ENCODE peak calls at places on chromosomes 4 and X, in six cellular contexts. E, D, N, I, R and O are unnamed samples. For H3K9me3 and H3K4me1, the result is how much of the 10 kb centered on the place peaks cover.

GRCh38 chr4:154551872-154552686 is 1.9 kb upstream of the PLRG1 start:
- DNase-seq in E (peak), D (peak), N (peak), I (peak), R (peak), O (peak)

GRCh38 chr4:4860381-4860802 is 927 bp downstream of the MSX1 start:
- DNase-seq in E (no peak), D (no peak), N (no peak), I (no peak), R (no peak), O (no peak)

GRCh38 chrX:105190252-105190853 is 30.1 kb downstream of the TEX13A start:
- DNase-seq in E (peak), D (no peak), N (peak), I (no peak), R (no peak), O (no peak)

GRCh38 chrX:100649550-100650356 is 5.8 kb downstream of the SRPX2 start:
- DNase-seq in E (peak), D (no peak), N (no peak), I (peak), R (peak), O (no peak)

GRCh38 chrX:22105231-22105630 is 73.1 kb downstream of the PHEX start:
- DNase-seq in E (no peak), D (no peak), N (no peak), I (no peak), R (no peak), O (no peak)

GRCh38 chr4:16329132-16329796 is 103.0 kb upstream of the TAPT1 start:
- DNase-seq in E (no peak), D (no peak), N (no peak), I (no peak), R (no peak), O (no peak)

GRCh38 chrX:130114141-130114561 is 3.9 kb upstream of the ELF4 start:
- DNase-seq in E (no peak), D (no peak), N (no peak), I (no peak), R (no peak), O (no peak)

GRCh38 chr4:126935784-126936183 is 697.0 kb upstream of the INTU start:
- DNase-seq in E (no peak), D (no peak), N (no peak), I (no peak), R (no peak), O (no peak)

GRCh38 chr4:40750461-40751258 is 905 bp downstream of the NSUN7 start:
- DNase-seq in E (peak), D (no peak), N (peak), I (no peak), R (no peak), O (no peak)

GRCh38 chr4:104411501-104411900 is 83.2 kb downstream of the CXXC4 start:
- DNase-seq in E (no peak), D (no peak), N (no peak), I (no peak), R (no peak), O (no peak)

GRCh38 chrX:54248309-54248708 is 65.3 kb upstream of the FAM120C start:
- DNase-seq in E (peak), D (no peak), N (no peak), I (no peak), R (no peak), O (no peak)

GRCh38 chr4:161320377-161320776 is 843.4 kb downstream of the FSTL5 start:
- DNase-seq in E (peak), D (no peak), N (no peak), I (no peak), R (no peak), O (no peak)

GRCh38 chrX:139201924-139202323 is 328.6 kb upstream of the F9 start:
- DNase-seq in E (no peak), D (no peak), N (no peak), I (no peak), R (no peak), O (no peak)

GRCh38 chr4:108118505-108118904 is 50.2 kb downstream of the LEF1 start:
- DNase-seq in E (no peak), D (no peak), N (no peak), I (no peak), R (no peak), O (no peak)

GRCh38 chrX:23826216-23826615 is 43.2 kb downstream of the SAT1 start:
- DNase-seq in E (no peak), D (no peak), N (no peak), I (no peak), R (no peak), O (no peak)

GRCh38 chrX:103066606-103067005 is 2.6 kb upstream of the BEX1 start:
- DNase-seq in E (no peak), D (no peak), N (no peak), I (no peak), R (no peak), O (no peak)

GRCh38 chrX:97850911-97851310 is 967.2 kb downstream of the RPA4 start:
- DNase-seq in E (no peak), D (no peak), N (no peak), I (no peak), R (no peak), O (no peak)

GRCh38 chr4:187179086-187180070 is 455.7 kb upstream of the FAT1 start:
- DNase-seq in E (peak), D (no peak), N (no peak), I (no peak), R (no peak), O (no peak)

GRCh38 chrX:40808203-40808602 is 72.9 kb upstream of the MED14 start:
- DNase-seq in E (no peak), D (no peak), N (no peak), I (no peak), R (no peak), O (no peak)

GRCh38 chr4:123606336-123606735 is 209.7 kb downstream of the SPRY1 start:
- DNase-seq in E (no peak), D (no peak), N (no peak), I (no peak), R (no peak), O (no peak)

GRCh38 chrX:73577368-73577767 is 14.4 kb downstream of the CHIC1 start:
- DNase-seq in E (no peak), D (peak), N (no peak), I (no peak), R (no peak), O (no peak)

DNA sequence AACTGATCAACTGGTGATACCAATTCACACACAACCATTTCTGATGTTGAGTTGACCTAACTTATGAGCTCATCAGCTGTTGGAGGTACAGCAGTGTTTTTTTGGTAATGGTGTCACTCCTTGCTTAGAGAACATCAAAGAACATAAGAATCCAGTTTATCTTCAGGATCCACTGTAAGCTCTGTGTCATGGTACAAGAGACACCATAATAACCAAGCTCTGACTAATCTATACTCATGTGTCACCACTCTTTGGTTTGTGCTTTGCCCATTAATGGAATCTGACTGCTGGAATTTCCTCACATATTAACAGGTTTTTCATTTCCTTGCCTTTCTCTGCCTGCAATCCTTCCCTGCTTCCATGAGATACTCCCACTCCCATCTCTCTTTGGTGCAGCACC is 735.1 kb upstream of the LCORL start:
- DNase-seq in E (no peak), D (no peak), N (no peak), I (no peak), R (no peak), O (no peak)
- H3K9me3 ChIP-seq in E (under half), D (under half), N (under half), I (under half), R (under half), O (under half)

GRCh38 chrX:108699368-108699767 is 37.0 kb downstream of the IRS4 start:
- DNase-seq in E (peak), D (no peak), N (no peak), I (no peak), R (no peak), O (no peak)
- TF ChIP-seq CTCF in E (peak), D (no peak), N (peak), I (no peak), R (peak), O (peak)

DNA sequence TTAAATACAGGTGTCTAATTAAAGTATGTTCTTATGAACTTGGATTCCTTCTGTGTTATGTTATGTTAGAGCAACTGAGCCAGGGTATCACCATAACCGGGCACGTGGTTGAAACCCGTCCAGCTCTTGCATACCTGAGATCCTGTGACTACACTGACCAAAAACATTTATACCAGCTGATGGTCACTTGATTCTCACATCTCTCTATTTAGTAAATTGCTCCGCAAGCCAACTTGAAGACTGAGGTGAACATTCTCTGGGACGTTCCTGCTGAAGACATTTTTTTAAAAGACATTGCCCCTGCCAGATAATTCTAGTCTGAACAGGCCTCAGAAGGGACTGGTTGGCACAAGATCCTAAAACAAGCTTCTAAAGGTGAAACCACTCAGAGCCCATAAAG is 550.0 kb upstream of the DIPK2B start:
- DNase-seq in E (no peak), D (no peak), N (peak), I (no peak), R (no peak), O (no peak)
- H3K4me1 ChIP-seq in E (under half), D (under half), N (under half), I (under half), R (under half), O (under half)

GRCh38 chr4:99022566-99022965 is 27.0 kb downstream of the METAP1 start:
- DNase-seq in E (no peak), D (no peak), N (no peak), I (no peak), R (no peak), O (no peak)
- H3K9me3 ChIP-seq in E (under half), D (under half), N (under half), I (under half), R (under half), O (under half)

DNA sequence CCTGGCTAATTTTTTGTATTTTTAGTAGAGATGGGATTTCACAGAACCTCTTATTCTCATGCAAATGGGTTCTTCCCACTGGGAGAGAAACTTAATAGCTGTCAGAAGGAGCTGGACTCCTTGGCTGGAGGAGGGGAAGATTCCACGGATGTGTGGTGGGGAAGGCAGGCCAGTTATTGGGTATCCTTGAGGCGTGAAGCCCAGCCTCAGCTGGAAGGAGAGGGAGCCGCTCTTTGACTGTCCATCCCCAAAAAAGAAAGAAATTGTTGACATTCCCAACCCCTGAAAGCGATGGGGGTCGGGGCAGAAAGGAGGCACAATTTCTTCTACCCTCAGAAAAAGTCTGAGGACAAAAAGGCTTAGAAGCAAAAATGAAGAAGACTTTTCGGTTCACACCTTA is 983.1 kb upstream of the PABPC4L start:
- DNase-seq in E (no peak), D (no peak), N (no peak), I (no peak), R (no peak), O (no peak)
- TF ChIP-seq CTCF in E (no peak), D (no peak), N (no peak), I (no peak), R (no peak), O (no peak)

GRCh38 chr4:138196153-138196552 is 46.0 kb downstream of the SLC7A11 start:
- DNase-seq in E (no peak), D (no peak), N (no peak), I (no peak), R (no peak), O (no peak)

GRCh38 chr4:138199568-138200235 is 42.4 kb downstream of the SLC7A11 start:
- DNase-seq in E (no peak), D (no peak), N (peak), I (no peak), R (no peak), O (no peak)

GRCh38 chr4:138204507-138204906 is 37.6 kb downstream of the SLC7A11 start:
- DNase-seq in E (no peak), D (no peak), N (no peak), I (no peak), R (no peak), O (no peak)

GRCh38 chr4:138202686-138203085 is 39.5 kb downstream of the SLC7A11 start:
- DNase-seq in E (no peak), D (no peak), N (no peak), I (peak), R (no peak), O (no peak)

GRCh38 chr4:138200236-138200590 is 41.9 kb downstream of the SLC7A11 start:
- DNase-seq in E (no peak), D (no peak), N (no peak), I (no peak), R (no peak), O (no peak)
- H3K4me1 ChIP-seq in E (under half), D (under half), N (under half), I (under half), R (under half), O (under half)

GRCh38 chr4:97366661-97367060 is 776.6 kb downstream of the STPG2 start:
- DNase-seq in E (peak), D (no peak), N (no peak), I (no peak), R (no peak), O (no peak)

GRCh38 chr4:97370581-97370980 is 772.7 kb downstream of the STPG2 start:
- DNase-seq in E (no peak), D (no peak), N (no peak), I (no peak), R (no peak), O (no peak)

DNA sequence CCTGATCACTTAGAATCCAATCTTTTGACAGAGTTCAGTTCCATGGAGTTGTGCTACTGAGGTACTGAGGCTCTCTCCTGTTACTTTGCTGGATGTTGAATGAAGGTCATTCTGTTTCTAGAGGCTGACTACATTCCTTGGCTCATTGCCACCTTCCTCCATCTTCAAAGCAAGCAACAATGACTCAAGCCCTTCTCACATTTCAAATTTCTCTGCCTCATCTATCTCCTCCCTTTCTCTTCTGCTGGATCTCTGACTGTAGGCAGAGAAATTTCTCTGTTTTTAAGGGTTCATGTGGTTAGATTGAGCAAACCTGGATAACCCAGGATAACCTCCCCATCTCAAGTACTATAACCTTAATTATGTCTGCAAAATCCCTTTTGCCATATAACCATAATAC is 775.4 kb downstream of the STPG2 start:
- DNase-seq in E (no peak), D (no peak), N (no peak), I (no peak), R (no peak), O (no peak)
- H3K9me3 ChIP-seq in E (under half), D (under half), N (under half), I (under half), R (under half), O (under half)

DNA sequence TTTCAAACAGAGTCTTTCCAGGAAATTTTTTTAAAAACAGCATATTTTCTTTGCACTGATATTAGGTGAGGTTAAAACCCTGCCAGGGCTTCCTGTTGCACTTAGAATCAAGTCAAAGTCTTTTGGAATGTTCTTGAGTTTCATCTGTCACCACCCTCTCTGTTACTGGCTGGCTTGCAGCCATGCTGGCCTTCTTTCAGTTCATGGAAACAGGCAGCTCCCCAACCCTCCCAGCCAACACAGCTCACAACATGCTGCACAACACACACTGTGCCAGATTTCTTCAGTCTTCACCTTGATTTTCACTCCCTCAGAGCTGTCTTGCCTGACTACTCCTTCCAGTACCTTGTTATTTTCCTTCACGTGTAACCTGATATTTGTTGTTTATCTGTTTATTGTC is 129.5 kb downstream of the KCNIP4 start:
- DNase-seq in E (peak), D (no peak), N (no peak), I (no peak), R (no peak), O (no peak)
- TF ChIP-seq CTCF in E (no peak), D (no peak), N (no peak), I (no peak), R (no peak), O (no peak)

GRCh38 chr4:121686265-121686664 is 10.5 kb downstream of the ANXA5 start:
- DNase-seq in E (no peak), D (no peak), N (no peak), I (no peak), R (no peak), O (no peak)
- H3K4me1 ChIP-seq in E (under half), D (under half), N (under half), I (under half), R (under half), O (under half)